ENCODE peak calls at places on chromosomes 5 and 9, in seven cellular contexts. G is GM12865, C is adrenal gland, U is right atrium auricular region, W is AG04449, M is HFF-Myc, Q is lower leg skin. Z is an unnamed sample.

GRCh38 chr5:52725781-52726180 is 61.9 kb upstream of the ITGA1 start:
- DNase-seq in G (no peak), C (peak), U (no peak), W (no peak), M (no peak), Q (no peak), Z (no peak)

GRCh38 chr5:125874717-125875116 is 548.5 kb upstream of the GRAMD2B start:
- DNase-seq in G (no peak), C (no peak), U (no peak), W (no peak), M (no peak), Q (no peak), Z (no peak)

GRCh38 chr9:128340691-128341434 is 536 bp downstream of the SLC27A4 start:
- DNase-seq in G (no peak), C (no peak), U (no peak), W (no peak), M (no peak), Q (no peak), Z (no peak)

GRCh38 chr5:173045481-173045880 is 10.7 kb upstream of the CREBRF start:
- DNase-seq in G (no peak), C (no peak), U (no peak), W (no peak), M (no peak), Q (peak), Z (no peak)

GRCh38 chr5:77719666-77720363 is 56.3 kb downstream of the TBCA start:
- DNase-seq in G (peak), C (no peak), U (no peak), W (no peak), M (no peak), Q (no peak), Z (no peak)

GRCh38 chr9:112793213-112793810 is 42.8 kb downstream of the SNX30 start:
- DNase-seq in G (peak), C (peak), U (peak), W (no peak), M (peak), Q (peak), Z (no peak)

GRCh38 chr5:15783734-15784133 is 283.8 kb downstream of the FBXL7 start:
- DNase-seq in G (no peak), C (no peak), U (no peak), W (no peak), M (no peak), Q (no peak), Z (no peak)

GRCh38 chr5:118558871-118559270 is 429.5 kb downstream of the DTWD2 start:
- DNase-seq in G (no peak), C (no peak), U (no peak), W (no peak), M (no peak), Q (no peak), Z (no peak)

GRCh38 chr5:143395638-143396352 is 7.7 kb downstream of the NR3C1 start:
- DNase-seq in G (peak), C (no peak), U (no peak), W (no peak), M (no peak), Q (no peak), Z (no peak)

GRCh38 chr5:115272297-115272958 is 9.8 kb upstream of the PGGT1B start:
- DNase-seq in G (no peak), C (no peak), U (no peak), W (no peak), M (no peak), Q (no peak), Z (no peak)

GRCh38 chr5:79200573-79201183 is 35.3 kb upstream of the JMY start:
- DNase-seq in G (peak), C (no peak), U (no peak), W (no peak), M (no peak), Q (no peak), Z (no peak)

GRCh38 chr9:26800322-26800721 is 92.3 kb downstream of the CAAP1 start:
- DNase-seq in G (peak), C (no peak), U (no peak), W (no peak), M (no peak), Q (no peak), Z (no peak)

GRCh38 chr5:157463621-157464407 is 3.8 kb downstream of the NIPAL4 start:
- DNase-seq in G (peak), C (no peak), U (no peak), W (no peak), M (peak), Q (peak), Z (no peak)
- TF ChIP-seq CTCF in G (no peak), C (no peak), U (no peak), W (no peak), M (no peak), Q (no peak), Z (no peak)

GRCh38 chr9:76618762-76619161 is 145.5 kb upstream of the PCA3 start:
- DNase-seq in G (no peak), C (no peak), U (no peak), W (peak), M (peak), Q (no peak), Z (no peak)
- H3K4me3 ChIP-seq in G (no peak), C (no peak), U (no peak), W (no peak), M (no peak), Q (no peak), Z (no peak)

GRCh38 chr9:133199648-133200321 is 9.3 kb downstream of the OBP2B start:
- DNase-seq in G (peak), C (no peak), U (no peak), W (no peak), M (no peak), Q (peak), Z (no peak)
- TF ChIP-seq CTCF in G (no peak), C (no peak), U (no peak), W (peak), M (no peak), Q (no peak), Z (no peak)

DNA sequence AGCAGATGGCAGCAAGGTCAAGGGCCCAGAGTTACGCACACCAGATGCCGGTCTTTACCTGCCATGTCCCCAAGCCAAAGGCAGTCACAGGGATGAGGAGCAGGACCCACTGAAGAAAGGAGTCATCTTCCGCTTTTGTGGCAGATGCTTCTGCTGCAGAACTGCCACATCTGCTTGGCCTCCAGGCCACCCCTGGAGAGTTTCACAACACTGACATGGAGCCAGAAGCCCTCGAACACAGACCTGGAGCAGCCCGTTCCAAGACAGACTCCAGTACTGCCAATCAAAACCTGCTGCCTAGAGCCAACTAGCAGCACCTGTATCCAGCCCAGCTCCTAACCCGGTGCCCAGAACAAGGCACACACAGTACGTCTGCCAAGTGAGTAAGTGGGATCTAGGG is 1.5 kb downstream of the SURF1 start:
- DNase-seq in G (no peak), C (no peak), U (no peak), W (no peak), M (no peak), Q (no peak), Z (no peak)
- H3K4me3 ChIP-seq in G (no peak), C (no peak), U (no peak), W (peak), M (peak), Q (no peak), Z (no peak)

GRCh38 chr9:127105805-127106492 is 16.5 kb downstream of the ANGPTL2 start:
- DNase-seq in G (no peak), C (no peak), U (no peak), W (no peak), M (no peak), Q (no peak), Z (no peak)
- TF ChIP-seq CTCF in G (no peak), C (no peak), U (no peak), W (no peak), M (no peak), Q (no peak), Z (no peak)

Z was measured in vagina.